ENCODE peak calls at places on chromosomes 1 and 21, in four cellular contexts. One of them, this sample, is unnamed.

GRCh38 chr1:14660795-14661194 is 62.3 kb downstream of the KAZN start:
- DNase-seq in cardiac fibroblast: peak; percentile 20
- DNase-seq in brain microvascular endothelial cell: no peak
- DNase-seq in AG04449: no peak
- DNase-seq in this sample: no peak

GRCh38 chr1:150970818-150971582 is 3.6 kb downstream of the CERS2 start:
- DNase-seq in cardiac fibroblast: peak; percentile 76
- DNase-seq in brain microvascular endothelial cell: no peak
- DNase-seq in AG04449: no peak
- DNase-seq in this sample: no peak

GRCh38 chr1:114620419-114620818 is 39.0 kb upstream of the BCAS2 start:
- DNase-seq in cardiac fibroblast: no peak
- DNase-seq in brain microvascular endothelial cell: no peak
- DNase-seq in AG04449: no peak
- DNase-seq in this sample: no peak

GRCh38 chr21:43373387-43374227 is 53.3 kb downstream of the SIK1 start:
- DNase-seq in cardiac fibroblast: no peak
- DNase-seq in brain microvascular endothelial cell: no peak
- DNase-seq in AG04449: no peak
- DNase-seq in this sample: no peak

GRCh38 chr21:41497008-41497407 is 10.9 kb downstream of the TMPRSS2 start:
- DNase-seq in cardiac fibroblast: no peak
- DNase-seq in brain microvascular endothelial cell: no peak
- DNase-seq in AG04449: no peak
- DNase-seq in this sample: no peak

GRCh38 chr1:76254165-76255043 is 179.9 kb downstream of the ST6GALNAC3 start:
- DNase-seq in cardiac fibroblast: peak; percentile 11
- DNase-seq in brain microvascular endothelial cell: no peak
- DNase-seq in AG04449: no peak
- DNase-seq in this sample: no peak

GRCh38 chr1:97063532-97063931 is 341.9 kb downstream of the PTBP2 start:
- DNase-seq in cardiac fibroblast: no peak
- DNase-seq in brain microvascular endothelial cell: no peak
- DNase-seq in AG04449: no peak
- DNase-seq in this sample: no peak

GRCh38 chr1:115251340-115251748 is 86.7 kb downstream of the NGF start:
- DNase-seq in cardiac fibroblast: peak; percentile 22
- DNase-seq in brain microvascular endothelial cell: no peak
- DNase-seq in AG04449: no peak
- DNase-seq in this sample: no peak

GRCh38 chr1:172662464-172663109 is 3.7 kb downstream of the FASLG start:
- DNase-seq in cardiac fibroblast: peak; percentile 72
- DNase-seq in brain microvascular endothelial cell: peak; percentile 81
- DNase-seq in AG04449: no peak
- DNase-seq in this sample: peak; percentile 89

GRCh38 chr1:209652873-209653401 is 712 bp upstream of the LAMB3 start:
- DNase-seq in cardiac fibroblast: peak; percentile 75
- DNase-seq in brain microvascular endothelial cell: peak; percentile 51
- DNase-seq in AG04449: no peak
- DNase-seq in this sample: no peak

GRCh38 chr1:42165511-42166210 is 1.1 kb upstream of the GUCA2A start:
- DNase-seq in cardiac fibroblast: peak; percentile 55
- DNase-seq in brain microvascular endothelial cell: peak; percentile 27
- DNase-seq in AG04449: no peak
- DNase-seq in this sample: no peak

GRCh38 chr1:116762781-116763115 is 8.5 kb downstream of the CD2 start:
- DNase-seq in cardiac fibroblast: no peak
- DNase-seq in brain microvascular endothelial cell: no peak
- DNase-seq in AG04449: no peak
- DNase-seq in this sample: no peak

GRCh38 chr1:50766688-50767087 is 193.4 kb downstream of the FAF1 start:
- DNase-seq in cardiac fibroblast: no peak
- DNase-seq in brain microvascular endothelial cell: no peak
- DNase-seq in AG04449: no peak
- DNase-seq in this sample: no peak

GRCh38 chr1:239914827-239915231 is 176.9 kb upstream of the FMN2 start:
- DNase-seq in cardiac fibroblast: peak; percentile 30
- DNase-seq in brain microvascular endothelial cell: peak; percentile 72
- DNase-seq in AG04449: peak; percentile 86
- DNase-seq in this sample: peak; percentile 15

GRCh38 chr1:43135857-43136781 is 36.0 kb downstream of the EBNA1BP2 start:
- DNase-seq in cardiac fibroblast: no peak
- DNase-seq in brain microvascular endothelial cell: no peak
- DNase-seq in AG04449: no peak
- DNase-seq in this sample: no peak

GRCh38 chr1:39317910-39318633 is 113.6 kb downstream of the MACF1 start:
- DNase-seq in cardiac fibroblast: peak; percentile 75
- DNase-seq in brain microvascular endothelial cell: peak; percentile 23
- DNase-seq in AG04449: no peak
- DNase-seq in this sample: no peak

GRCh38 chr1:63603810-63604209 is 10.6 kb downstream of the PGM1 start:
- DNase-seq in cardiac fibroblast: no peak
- DNase-seq in brain microvascular endothelial cell: no peak
- DNase-seq in AG04449: no peak
- DNase-seq in this sample: no peak

GRCh38 chr21:25561668-25562641 is 45.3 kb downstream of the MRPL39 start:
- DNase-seq in cardiac fibroblast: peak; percentile 80
- DNase-seq in brain microvascular endothelial cell: peak; percentile 66
- DNase-seq in AG04449: no peak
- DNase-seq in this sample: no peak

This sample was measured in non-pigmented ciliary epithelial cell.